ENCODE peak calls at places on chromosomes 6 and 20, in nine cellular contexts. L is transverse colon, B is fibroblast of lung, E is hepatocyte, M is uterus, S is lower lobe of right lung, Q is adrenal gland, Y is left lung, H is psoas muscle. N is an unnamed sample.

GRCh38 chr6:135310291-135310690 is 129.2 kb downstream of the MYB start:
- DNase-seq in S (no peak), Q (no peak), H (no peak), L (no peak), M (no peak), Y (no peak), B (peak; percentile 2), E (no peak), N (no peak)

GRCh38 chr6:69867075-69867911 is 937 bp downstream of the COL19A1 start:
- DNase-seq in M (no peak), Y (peak; percentile 87), L (peak; percentile 54), S (peak; percentile 72), B (peak; percentile 29), Q (peak; percentile 65), H (peak; percentile 78), E (peak; percentile 84), N (peak; percentile 71)

GRCh38 chr6:4732691-4733315 is 43.4 kb upstream of the CDYL start:
- DNase-seq in Q (peak; percentile 78), Y (no peak), S (no peak), L (peak; percentile 41), E (peak; percentile 84), B (peak; percentile 85), M (peak; percentile 72), H (peak; percentile 63), N (peak; percentile 49)

GRCh38 chr6:122187186-122187585 is 212.3 kb upstream of the HSF2 start:
- DNase-seq in Y (no peak), B (no peak), L (no peak), E (no peak), Q (no peak), M (no peak), H (no peak), S (no peak), N (no peak)

GRCh38 chr6:43331876-43332275 is 23.2 kb upstream of the CRIP3 start:
- DNase-seq in E (no peak), H (no peak), B (no peak), Q (no peak), S (no peak), Y (no peak), L (no peak), M (no peak), N (no peak)

GRCh38 chr20:44488551-44488950 is 12.9 kb downstream of the TTPAL start:
- DNase-seq in E (no peak), S (no peak), Q (peak; percentile 56), M (no peak), L (no peak), H (no peak), B (no peak), Y (no peak), N (no peak)

GRCh38 chr6:30781697-30782424 is 37.5 kb upstream of the IER3 start:
- DNase-seq in M (peak; percentile 98), H (peak; percentile 97), S (peak; percentile 95), Q (peak; percentile 99), Y (peak; percentile 91), B (peak; percentile 99), L (peak; percentile 96), E (peak; percentile 91), N (peak; percentile 97)

GRCh38 chr6:106620931-106621672 is 8.2 kb downstream of the RTN4IP1 start:
- DNase-seq in Y (no peak), H (no peak), Q (no peak), B (no peak), M (no peak), E (no peak), S (no peak), L (no peak), N (no peak)

GRCh38 chr6:142300758-142301251 is 1.0 kb upstream of the ADGRG6 start:
- DNase-seq in E (peak; percentile 36), L (peak; percentile 25), M (no peak), Y (peak; percentile 30), S (peak; percentile 45), B (peak; percentile 55), Q (peak; percentile 7), H (no peak), N (no peak)

GRCh38 chr6:142303191-142303564 is 1.4 kb downstream of the ADGRG6 start:
- DNase-seq in L (no peak), H (no peak), E (no peak), Q (no peak), Y (no peak), S (no peak), M (no peak), B (no peak), N (no peak)

GRCh38 chr6:142300302-142300701 is 1.5 kb upstream of the ADGRG6 start:
- DNase-seq in Q (no peak), Y (no peak), S (no peak), H (no peak), L (no peak), E (no peak), M (no peak), B (no peak), N (no peak)

GRCh38 chr6:142302427-142303190 is 802 bp downstream of the ADGRG6 start:
- DNase-seq in Y (no peak), S (no peak), L (no peak), M (no peak), E (peak; percentile 17), B (no peak), H (no peak), Q (no peak), N (no peak)

DNA sequence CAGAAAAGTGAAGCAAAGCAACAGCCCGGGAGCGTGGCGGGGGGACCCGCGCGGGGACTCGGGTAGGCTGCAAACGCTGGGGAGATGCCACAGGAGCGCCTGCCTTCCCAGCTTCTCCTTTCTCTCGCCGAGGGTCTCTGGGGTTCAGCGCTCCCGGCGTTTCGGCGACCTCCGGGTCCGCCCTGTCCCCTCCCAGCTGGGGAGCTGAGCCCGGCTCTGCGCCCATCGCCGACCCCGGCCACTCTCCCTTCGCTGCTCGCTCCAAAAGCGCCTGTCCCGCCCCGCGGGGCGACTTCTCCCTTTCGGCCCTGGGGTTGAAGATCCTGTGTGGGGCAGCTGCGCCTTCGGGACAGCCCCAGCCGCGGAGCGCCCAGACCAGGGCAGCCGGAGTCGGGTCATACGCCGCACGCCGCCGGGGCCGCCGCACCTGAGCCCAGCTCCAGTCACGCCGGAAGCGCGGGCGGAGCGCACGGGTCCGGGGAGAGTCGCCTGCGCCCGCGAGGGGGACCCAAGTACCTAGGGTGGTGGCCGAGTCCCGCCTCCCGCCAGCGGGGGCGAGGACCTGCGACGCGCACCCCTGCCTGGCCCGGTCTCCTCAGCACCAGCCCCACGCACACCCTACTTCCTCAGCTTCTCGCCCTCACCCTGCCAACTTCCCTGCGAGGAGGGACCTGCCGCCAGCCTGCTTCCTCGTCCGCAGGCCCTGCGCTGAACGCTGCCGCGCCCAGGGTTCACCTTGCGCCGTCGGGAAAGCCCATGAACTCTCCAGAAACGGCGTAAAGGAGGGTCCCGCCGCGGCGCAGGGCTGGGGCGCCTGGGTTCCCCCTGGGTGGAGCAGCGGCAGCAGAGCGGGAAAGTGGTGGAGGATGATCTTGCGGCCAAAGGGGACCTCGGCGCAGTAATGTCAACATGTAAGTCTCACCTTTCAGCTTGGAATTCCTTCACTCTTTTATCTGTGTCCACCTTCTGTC is at the start of gene ADGRG6:
- DNase-seq in B (peak; percentile 30), H (peak; percentile 56), Q (peak; percentile 21), L (peak; percentile 55), S (peak; percentile 73), Y (peak; percentile 90), M (no peak), E (peak; percentile 86), N (peak; percentile 17)
- TF ChIP-seq CTCF in B (no peak), H (no peak), Q (no peak), L (peak; percentile 18), S (no peak), Y (no peak), M (no peak), E (peak; percentile 32), N (no peak)

GRCh38 chr6:41730531-41731436 is 4.6 kb downstream of the TFEB start:
- DNase-seq in S (peak; percentile 34), M (no peak), H (peak; percentile 47), B (no peak), Y (no peak), L (no peak), Q (peak; percentile 61), E (no peak), N (no peak)
- H3K4me3 ChIP-seq in S (no peak overlapping the region), M (no peak overlapping the region), H (peak overlapping the region; percentile 88), B (no peak overlapping the region), Y (no peak overlapping the region), L (no peak overlapping the region), Q (no peak overlapping the region), E (no peak overlapping the region), N (no peak overlapping the region)

GRCh38 chr20:5614506-5614905 is 135.7 kb upstream of the SHLD1 start:
- DNase-seq in L (no peak), S (no peak), M (no peak), Q (no peak), E (no peak), B (no peak), Y (no peak), H (no peak), N (no peak)

GRCh38 chr20:5608104-5608447 is 142.1 kb upstream of the SHLD1 start:
- DNase-seq in Y (no peak), M (no peak), Q (no peak), B (no peak), H (no peak), L (no peak), E (no peak), S (no peak), N (no peak)

GRCh38 chr20:5606347-5606746 is 143.9 kb upstream of the SHLD1 start:
- DNase-seq in E (no peak), L (no peak), B (no peak), Y (no peak), M (no peak), Q (no peak), H (no peak), S (no peak), N (no peak)

GRCh38 chr20:5612476-5613291 is 137.5 kb upstream of the SHLD1 start:
- DNase-seq in E (no peak), B (peak; percentile 90), L (no peak), M (no peak), H (no peak), S (no peak), Q (no peak), Y (no peak), N (no peak)

GRCh38 chr20:5608448-5609161 is 141.6 kb upstream of the SHLD1 start:
- DNase-seq in S (no peak), Q (no peak), Y (no peak), E (no peak), B (peak; percentile 68), M (no peak), H (no peak), L (no peak), N (no peak)
- H3K4me1 ChIP-seq in S (peaks cover 47% of the 10 kb centered on the region), Q (peaks cover 16% of the 10 kb centered on the region), Y (peaks cover 5% of the 10 kb centered on the region), E (peaks cover 5% of the 10 kb centered on the region), B (no peaks in the 10 kb centered on the region), M (no peaks in the 10 kb centered on the region), H (peaks cover 19% of the 10 kb centered on the region), L (peaks cover 58% of the 10 kb centered on the region), N (peaks cover 50% of the 10 kb centered on the region)

GRCh38 chr6:132527791-132528190 is 10.3 kb upstream of the TAAR9 start:
- DNase-seq in B (no peak), H (no peak), L (no peak), M (no peak), E (peak; percentile 11), S (no peak), Q (no peak), Y (no peak), N (no peak)

GRCh38 chr6:132524639-132525038 is 11.7 kb upstream of the STX7 start:
- DNase-seq in E (no peak), Y (no peak), S (no peak), Q (no peak), M (no peak), H (no peak), B (no peak), L (no peak), N (no peak)

GRCh38 chr6:132526461-132526860 is 11.6 kb upstream of the TAAR9 start:
- DNase-seq in E (no peak), B (no peak), L (no peak), S (no peak), Q (no peak), M (no peak), Y (no peak), H (no peak), N (no peak)

GRCh38 chr6:132525866-132526265 is 12.2 kb upstream of the TAAR9 start:
- DNase-seq in S (no peak), Y (no peak), B (no peak), H (no peak), M (no peak), L (no peak), E (no peak), Q (no peak), N (no peak)

DNA sequence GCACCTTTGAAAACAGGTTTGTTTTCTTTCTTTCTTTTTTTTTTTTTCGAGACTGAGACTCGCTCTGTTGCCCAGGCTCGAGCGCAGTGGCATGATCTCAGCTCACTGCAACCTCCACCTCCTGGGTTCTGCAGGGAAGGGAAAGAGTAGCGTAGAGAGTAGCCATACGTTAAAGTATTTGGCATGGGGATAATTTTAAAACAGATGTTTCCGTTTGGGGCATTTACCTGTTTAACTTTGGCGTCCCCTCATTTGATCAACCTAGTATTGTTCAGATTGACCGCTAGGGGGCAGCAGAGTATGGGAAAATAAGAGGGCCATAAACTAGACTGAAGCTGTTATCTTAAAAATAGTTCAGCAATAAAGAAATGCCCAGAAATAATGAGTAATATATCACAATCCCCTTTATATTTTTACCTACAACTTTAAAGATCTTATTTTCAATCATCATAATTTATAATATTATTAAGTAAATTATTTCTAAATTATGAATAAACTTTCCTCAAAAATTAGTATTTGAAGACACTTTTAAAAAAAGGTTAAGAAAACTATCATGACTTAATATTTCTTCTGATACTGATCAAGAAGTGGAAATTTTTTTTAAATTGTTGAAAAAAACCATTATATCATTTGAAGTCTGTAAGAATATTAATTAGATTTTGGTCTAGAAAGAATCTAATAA is 7.6 kb upstream of the TAAR9 start:
- DNase-seq in Y (no peak), Q (peak; percentile 53), M (peak; percentile 56), S (no peak), B (peak; percentile 76), E (peak; percentile 86), L (peak; percentile 63), H (peak; percentile 39), N (peak; percentile 61)
- TF ChIP-seq CTCF in Y (peak; percentile 74), Q (peak; percentile 91), M (peak; percentile 76), S (peak; percentile 82), B (peak; percentile 75), E (peak; percentile 92), L (peak; percentile 80), H (peak; percentile 85), N (peak; percentile 89)